ENCODE peak calls at places on chromosomes 11 and 22, in ten cellular contexts. G is thoracic aorta; L is brain microvascular endothelial cell; Q is HAP-1; W is CD8-positive, alpha-beta memory T cell; U is CD4-positive, CD25-positive, alpha-beta regulatory T cell; X is spleen; J is IMR-90; D is right atrium auricular region; V is astrocyte. T is an unnamed sample.

GRCh38 chr22:36224245-36224644 is 15.1 kb downstream of the APOL2 start:
- DNase-seq in D (no peak), G (no peak), W (no peak), V (no peak), L (no peak), X (no peak), Q (no peak), U (no peak), J (no peak), T (no peak)

GRCh38 chr11:88175004-88175706 is at the start of gene RAB38:
- DNase-seq in J (peak; percentile 21), D (no peak), G (no peak), X (peak; percentile 77), Q (peak; percentile 45), U (no peak), L (peak; percentile 11), V (peak; percentile 21), W (no peak), T (no peak)

GRCh38 chr22:39312410-39312809 is 7.0 kb downstream of the RPL3 start:
- DNase-seq in Q (no peak), U (no peak), D (no peak), V (no peak), X (no peak), W (no peak), L (no peak), J (no peak), G (no peak), T (no peak)

GRCh38 chr11:129391350-129391749 is 15.7 kb downstream of the BARX2 start:
- DNase-seq in X (no peak), L (no peak), J (no peak), V (no peak), Q (no peak), W (no peak), U (no peak), D (no peak), G (no peak), T (peak; percentile 74)

GRCh38 chr11:99422581-99423434 is 402.1 kb downstream of the CNTN5 start:
- DNase-seq in V (no peak), J (peak; percentile 1), D (no peak), G (no peak), Q (no peak), U (no peak), W (no peak), X (no peak), L (no peak), T (no peak)

GRCh38 chr11:15186146-15186545 is 71.4 kb downstream of the INSC start:
- DNase-seq in Q (no peak), J (no peak), U (no peak), G (no peak), V (no peak), W (no peak), X (no peak), D (no peak), L (no peak), T (no peak)

GRCh38 chr22:29647954-29648737 is 44.7 kb downstream of the NF2 start:
- DNase-seq in J (no peak), D (no peak), L (no peak), G (no peak), W (no peak), Q (no peak), X (no peak), V (no peak), U (no peak), T (no peak)

GRCh38 chr11:45400594-45400993 is 114.5 kb upstream of the SYT13 start:
- DNase-seq in X (no peak), D (no peak), Q (no peak), V (peak; percentile 78), U (no peak), J (peak; percentile 73), G (no peak), W (no peak), L (peak; percentile 81), T (no peak)

GRCh38 chr11:111765320-111765983 is 737 bp downstream of the PPP2R1B start:
- DNase-seq in D (no peak), J (no peak), Q (no peak), X (no peak), G (no peak), W (no peak), L (no peak), U (peak; percentile 5), V (no peak), T (no peak)

GRCh38 chr11:111761056-111761455 is 5.1 kb downstream of the PPP2R1B start:
- DNase-seq in L (no peak), G (no peak), V (no peak), D (no peak), U (no peak), W (no peak), Q (no peak), X (no peak), J (no peak), T (no peak)

GRCh38 chr11:111762526-111762925 is 3.7 kb downstream of the PPP2R1B start:
- DNase-seq in L (no peak), D (no peak), U (no peak), V (no peak), G (no peak), W (no peak), Q (no peak), X (no peak), J (no peak), T (no peak)

GRCh38 chr11:111764621-111765020 is 1.6 kb downstream of the PPP2R1B start:
- DNase-seq in G (no peak), U (no peak), L (no peak), W (no peak), D (no peak), X (no peak), Q (no peak), J (peak; percentile 51), V (no peak), T (no peak)

DNA sequence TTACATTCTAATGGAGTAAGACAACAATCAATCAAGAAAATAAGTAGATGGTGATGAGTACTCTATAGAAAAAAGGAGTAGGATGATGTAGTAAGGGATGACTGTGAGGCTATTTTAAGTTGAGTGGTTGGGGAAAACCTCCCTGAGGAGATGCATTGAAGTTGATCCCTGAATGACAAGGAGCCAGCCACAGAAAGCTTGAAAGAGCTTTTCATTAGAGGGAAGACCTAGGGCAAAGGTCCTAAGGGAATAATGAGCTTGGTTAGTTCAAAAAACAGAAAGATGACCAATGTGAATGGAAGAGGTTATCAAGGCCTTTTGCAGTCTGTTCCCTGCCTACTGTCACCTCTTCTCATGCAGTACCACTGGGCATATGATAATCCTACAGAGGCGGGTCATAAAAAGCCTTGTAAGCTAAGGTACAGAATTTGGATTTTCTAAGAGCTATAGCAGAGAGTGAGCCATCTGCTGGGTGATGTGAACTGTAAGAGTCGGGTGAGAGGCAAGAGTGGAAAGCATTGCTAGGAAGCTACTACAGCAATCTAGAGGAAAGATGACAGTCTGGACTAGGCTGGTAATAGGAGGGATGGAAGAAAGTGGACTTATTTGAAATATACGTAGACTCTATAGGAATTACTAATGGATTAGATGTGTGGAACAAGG is 3.1 kb downstream of the PPP2R1B start:
- DNase-seq in U (no peak), G (no peak), X (no peak), D (no peak), V (no peak), J (peak; percentile 20), Q (no peak), L (no peak), W (no peak), T (no peak)
- H3K36me3 ChIP-seq in U (peaks cover 50% of the 10 kb centered on the region), G (peaks cover 45% of the 10 kb centered on the region), X (peaks cover 30% of the 10 kb centered on the region), D (peaks cover 59% of the 10 kb centered on the region), V (peaks cover 38% of the 10 kb centered on the region), J (peaks cover 47% of the 10 kb centered on the region), Q (peaks cover 53% of the 10 kb centered on the region), L (peaks cover 37% of the 10 kb centered on the region), W (peaks cover 25% of the 10 kb centered on the region), T (peaks cover 23% of the 10 kb centered on the region)

GRCh38 chr22:25354456-25354855 is 135.0 kb downstream of the CRYBB2 start:
- DNase-seq in Q (no peak), W (no peak), X (peak; percentile 43), V (no peak), G (no peak), L (no peak), J (no peak), D (no peak), U (no peak), T (no peak)
- H3K36me3 ChIP-seq in Q (peaks cover 26% of the 10 kb centered on the region), W (peaks cover 9% of the 10 kb centered on the region), X (peaks cover 44% of the 10 kb centered on the region), V (peaks cover 4% of the 10 kb centered on the region), G (peaks cover 19% of the 10 kb centered on the region), L (no peaks in the 10 kb centered on the region), J (peaks cover 68% of the 10 kb centered on the region), D (peaks cover 80% of the 10 kb centered on the region), U (peaks cover 46% of the 10 kb centered on the region), T (peaks cover 62% of the 10 kb centered on the region)

GRCh38 chr11:70292166-70292565 is 21.7 kb downstream of the PPFIA1 start:
- DNase-seq in V (no peak), L (no peak), U (no peak), D (no peak), J (no peak), Q (no peak), G (no peak), X (no peak), W (no peak), T (no peak)

GRCh38 chr11:70289582-70289981 is 19.1 kb downstream of the PPFIA1 start:
- DNase-seq in W (no peak), D (no peak), Q (no peak), X (no peak), G (no peak), U (no peak), V (no peak), J (no peak), L (no peak), T (no peak)

GRCh38 chr11:70292863-70293262 is 22.4 kb downstream of the PPFIA1 start:
- DNase-seq in G (no peak), Q (no peak), D (no peak), V (no peak), U (no peak), W (no peak), J (no peak), X (no peak), L (no peak), T (no peak)

DNA sequence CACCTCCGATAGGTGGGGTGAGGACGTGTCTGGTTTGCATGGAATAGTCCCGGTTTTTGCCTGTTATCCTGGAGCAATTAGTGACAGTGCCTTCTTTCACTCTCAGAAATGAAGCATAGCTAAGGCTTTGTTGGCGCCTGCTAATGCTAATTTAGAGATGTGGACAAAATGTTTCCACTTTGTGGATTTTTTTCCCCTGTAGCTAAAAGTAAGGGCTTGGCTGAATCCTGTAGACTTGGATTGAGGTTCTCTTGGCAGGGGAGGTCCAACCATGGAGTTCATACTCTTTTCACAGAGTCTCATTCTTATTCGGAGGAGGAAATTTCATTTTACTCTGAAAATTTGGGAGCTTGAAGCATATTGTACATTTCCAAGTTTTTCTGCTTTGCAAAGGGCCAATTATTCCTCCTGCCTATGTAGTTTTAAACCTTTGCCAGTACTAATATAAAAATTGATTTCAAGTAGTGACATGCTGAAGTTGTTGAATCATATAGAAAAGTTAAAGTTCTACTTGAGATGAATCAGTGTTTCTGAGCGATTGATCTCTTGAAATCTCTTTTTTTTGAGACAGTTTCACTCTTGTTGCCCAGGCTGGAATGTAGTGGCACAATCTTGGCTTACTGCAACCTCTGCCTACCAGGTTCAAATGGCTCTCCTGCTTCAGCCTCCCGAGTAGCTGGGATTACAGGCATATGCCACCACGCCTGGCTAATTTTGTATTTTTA is 20.0 kb downstream of the PPFIA1 start:
- DNase-seq in G (no peak), V (no peak), X (no peak), D (no peak), J (no peak), U (no peak), Q (no peak), W (no peak), L (no peak), T (no peak)
- H3K36me3 ChIP-seq in G (peaks cover 15% of the 10 kb centered on the region), V (peaks cover 21% of the 10 kb centered on the region), X (peaks cover 15% of the 10 kb centered on the region), D (peaks cover under 1% of the 10 kb centered on the region), J (peaks cover 26% of the 10 kb centered on the region), U (peaks cover 47% of the 10 kb centered on the region), Q (peaks cover 33% of the 10 kb centered on the region), W (peaks cover 8% of the 10 kb centered on the region), L (peaks cover 23% of the 10 kb centered on the region), T (peaks cover 44% of the 10 kb centered on the region)

GRCh38 chr11:10519630-10520029 is 21.4 kb downstream of the RNF141 start:
- DNase-seq in X (no peak), U (no peak), L (no peak), Q (no peak), G (no peak), J (no peak), V (no peak), D (no peak), W (no peak), T (no peak)

GRCh38 chr11:10520562-10520961 is 20.4 kb downstream of the RNF141 start:
- DNase-seq in L (no peak), G (no peak), V (no peak), Q (no peak), W (no peak), J (no peak), U (no peak), D (no peak), X (no peak), T (no peak)

GRCh38 chr11:10524471-10524870 is 16.5 kb downstream of the RNF141 start:
- DNase-seq in U (no peak), G (no peak), V (no peak), Q (no peak), X (no peak), D (no peak), J (no peak), W (no peak), L (no peak), T (no peak)

GRCh38 chr11:10522921-10523320 is 18.1 kb downstream of the RNF141 start:
- DNase-seq in U (no peak), J (no peak), G (no peak), Q (no peak), L (no peak), D (no peak), W (no peak), X (no peak), V (peak; percentile 16), T (no peak)

GRCh38 chr11:10522276-10522675 is 18.7 kb downstream of the RNF141 start:
- DNase-seq in U (no peak), J (no peak), W (no peak), L (no peak), G (no peak), V (no peak), X (no peak), D (no peak), Q (no peak), T (no peak)
- H3K36me3 ChIP-seq in U (peaks cover 53% of the 10 kb centered on the region), J (peaks cover 6% of the 10 kb centered on the region), W (peaks cover 8% of the 10 kb centered on the region), L (peaks cover 30% of the 10 kb centered on the region), G (peaks cover 11% of the 10 kb centered on the region), V (peaks cover 11% of the 10 kb centered on the region), X (peaks cover 59% of the 10 kb centered on the region), D (peaks cover 70% of the 10 kb centered on the region), Q (peaks cover 23% of the 10 kb centered on the region), T (peaks cover 16% of the 10 kb centered on the region)

T was measured in esophagus muscularis mucosa.